ENCODE peak calls at places on chromosomes 16 and 17, in seven cellular contexts. I, L, G, S, U, K and M are unnamed samples.

GRCh38 chr17:59837362-59838195 is 55.2 kb downstream of the TUBD1 start:
- DNase-seq in I (peak), L (peak), G (no peak), S (peak), U (peak), K (no peak), M (peak)

GRCh38 chr16:2858245-2859025 is 465 bp upstream of the PRSS22 start:
- DNase-seq in I (no peak), L (no peak), G (no peak), S (peak), U (no peak), K (peak), M (peak)

GRCh38 chr16:20905576-20905975 is 5.0 kb downstream of the LYRM1 start:
- DNase-seq in I (peak), L (no peak), G (no peak), S (no peak), U (no peak), K (no peak), M (no peak)

GRCh38 chr17:60230358-60230757 is 80.6 kb downstream of the CA4 start:
- DNase-seq in I (no peak), L (no peak), G (no peak), S (no peak), U (no peak), K (no peak), M (no peak)

GRCh38 chr16:13919330-13919682 is 648 bp upstream of the ERCC4 start:
- DNase-seq in I (peak), L (no peak), G (no peak), S (peak), U (no peak), K (no peak), M (peak)

GRCh38 chr16:53434436-53435065 is at the start of gene RBL2:
- DNase-seq in I (peak), L (peak), G (peak), S (peak), U (peak), K (peak), M (no peak)

GRCh38 chr16:11253009-11253994 is 2.7 kb downstream of the SOCS1 start:
- DNase-seq in I (no peak), L (no peak), G (peak), S (no peak), U (no peak), K (no peak), M (no peak)

GRCh38 chr16:14344945-14345344 is 273.8 kb downstream of the MRTFB start:
- DNase-seq in I (no peak), L (no peak), G (no peak), S (no peak), U (no peak), K (no peak), M (no peak)

GRCh38 chr17:55830699-55831098 is 79.8 kb downstream of the PCTP start:
- DNase-seq in I (no peak), L (no peak), G (no peak), S (no peak), U (no peak), K (no peak), M (no peak)

GRCh38 chr17:47978324-47978723 is 7.4 kb downstream of the CDK5RAP3 start:
- DNase-seq in I (peak), L (no peak), G (peak), S (peak), U (peak), K (no peak), M (no peak)

GRCh38 chr16:9124908-9125584 is 33.6 kb downstream of the HAPSTR1 start:
- DNase-seq in I (no peak), L (no peak), G (no peak), S (no peak), U (no peak), K (no peak), M (no peak)

GRCh38 chr17:4744999-4745969 is 5.6 kb upstream of the CXCL16 start:
- DNase-seq in I (peak), L (no peak), G (no peak), S (no peak), U (no peak), K (no peak), M (no peak)

GRCh38 chr16:22123146-22123545 is 30.8 kb downstream of the VWA3A start:
- DNase-seq in I (no peak), L (no peak), G (no peak), S (no peak), U (no peak), K (no peak), M (no peak)

GRCh38 chr16:55543470-55543869 is 23.0 kb upstream of the CAPNS2 start:
- DNase-seq in I (peak), L (no peak), G (no peak), S (no peak), U (no peak), K (no peak), M (no peak)

GRCh38 chr17:6387442-6387841 is 47.5 kb downstream of the AIPL1 start:
- DNase-seq in I (no peak), L (no peak), G (no peak), S (no peak), U (no peak), K (no peak), M (no peak)

GRCh38 chr17:31798205-31798724 is 60.8 kb downstream of the COPRS start:
- DNase-seq in I (no peak), L (no peak), G (no peak), S (no peak), U (no peak), K (no peak), M (no peak)

GRCh38 chr17:82014432-82014831 is 8.2 kb downstream of the CENPX start:
- DNase-seq in I (no peak), L (no peak), G (no peak), S (peak), U (peak), K (peak), M (no peak)

GRCh38 chr17:70110443-70110880 is 35.4 kb downstream of the KCNJ16 start:
- DNase-seq in I (peak), L (no peak), G (no peak), S (no peak), U (no peak), K (no peak), M (no peak)

GRCh38 chr17:77422104-77422782 is 281.5 kb downstream of the SEC14L1 start:
- DNase-seq in I (no peak), L (no peak), G (no peak), S (no peak), U (no peak), K (no peak), M (no peak)

GRCh38 chr16:716250-716607 is 1.3 kb downstream of the METRN start:
- DNase-seq in I (peak), L (no peak), G (no peak), S (no peak), U (peak), K (no peak), M (no peak)

GRCh38 chr17:55259684-55260111 is 5.1 kb upstream of the HLF start:
- DNase-seq in I (no peak), L (no peak), G (no peak), S (no peak), U (no peak), K (no peak), M (no peak)

GRCh38 chr16:17921357-17921978 is 415.1 kb downstream of the NPIPA8 start:
- DNase-seq in I (no peak), L (no peak), G (peak), S (peak), U (no peak), K (no peak), M (peak)

GRCh38 chr16:80407265-80407987 is 133.4 kb upstream of the DYNLRB2 start:
- DNase-seq in I (no peak), L (no peak), G (no peak), S (no peak), U (no peak), K (no peak), M (no peak)

GRCh38 chr16:31427441-31428276 is 501 bp downstream of the COX6A2 start:
- DNase-seq in I (peak), L (no peak), G (peak), S (no peak), U (no peak), K (peak), M (no peak)

GRCh38 chr16:84272740-84273320 is 21.8 kb upstream of the WFDC1 start:
- DNase-seq in I (no peak), L (no peak), G (no peak), S (no peak), U (no peak), K (no peak), M (no peak)

GRCh38 chr16:68005786-68006286 is 6.6 kb upstream of the DPEP2 start:
- DNase-seq in I (peak), L (no peak), G (no peak), S (no peak), U (no peak), K (peak), M (no peak)

GRCh38 chr16:88194397-88195020 is 188.2 kb upstream of the ZNF469 start:
- DNase-seq in I (no peak), L (no peak), G (no peak), S (peak), U (no peak), K (peak), M (no peak)

GRCh38 chr17:80290199-80290598 is 29.5 kb downstream of the RNF213 start:
- DNase-seq in I (no peak), L (no peak), G (no peak), S (no peak), U (no peak), K (peak), M (no peak)

GRCh38 chr16:47666434-47666833 is 205.3 kb downstream of the PHKB start:
- DNase-seq in I (no peak), L (no peak), G (no peak), S (no peak), U (no peak), K (no peak), M (no peak)

GRCh38 chr17:81044764-81045589 is 10.0 kb downstream of the BAIAP2 start:
- DNase-seq in I (peak), L (no peak), G (no peak), S (peak), U (peak), K (peak), M (peak)

GRCh38 chr16:1450841-1451240 is 6.5 kb upstream of the CCDC154 start:
- DNase-seq in I (no peak), L (no peak), G (no peak), S (no peak), U (no peak), K (no peak), M (no peak)

GRCh38 chr16:64346080-64346479 is 775.8 kb downstream of the CDH11 start:
- DNase-seq in I (no peak), L (no peak), G (no peak), S (no peak), U (no peak), K (no peak), M (no peak)

GRCh38 chr16:81401035-81401950 is 43.3 kb upstream of the CMIP start:
- DNase-seq in I (peak), L (no peak), G (no peak), S (peak), U (peak), K (no peak), M (no peak)

GRCh38 chr17:41518789-41519449 is at the start of gene KRT15:
- DNase-seq in I (no peak), L (no peak), G (no peak), S (peak), U (peak), K (no peak), M (peak)

GRCh38 chr17:56812971-56813388 is 20.7 kb downstream of the C17orf67 start:
- DNase-seq in I (no peak), L (no peak), G (no peak), S (no peak), U (peak), K (no peak), M (no peak)

GRCh38 chr17:27218719-27219488 is 75.0 kb upstream of the WSB1 start:
- DNase-seq in I (no peak), L (no peak), G (no peak), S (no peak), U (no peak), K (no peak), M (no peak)

GRCh38 chr16:70391881-70392481 is 45.3 kb downstream of the DDX19A start:
- DNase-seq in I (peak), L (no peak), G (no peak), S (no peak), U (no peak), K (no peak), M (no peak)

GRCh38 chr17:72890711-72891110 is 201.8 kb downstream of the SLC39A11 start:
- DNase-seq in I (peak), L (no peak), G (no peak), S (no peak), U (no peak), K (no peak), M (no peak)

GRCh38 chr17:73013816-73014663 is 78.4 kb downstream of the SLC39A11 start:
- DNase-seq in I (no peak), L (no peak), G (no peak), S (peak), U (no peak), K (no peak), M (no peak)